ENCODE peak calls at places on chromosomes 12 and 14, in nine cellular contexts. B is cardiac fibroblast, Z is astrocyte of the cerebellum, M is dorsolateral prefrontal cortex, C is GM12865, O is heart left ventricle, N is brain microvascular endothelial cell, F is SJSA1, X is GM06990. E is an unnamed sample.
A peak's percentile ranks its signal among the peaks of the same experiment; 100 is the strongest.

GRCh38 chr12:13952096-13952495 is 29.3 kb downstream of the GRIN2B start:
- DNase-seq in B (no peak), Z (no peak), M (no peak), C (no peak), O (no peak), N (no peak), F (no peak), X (no peak), E (no peak)

GRCh38 chr14:75864352-75864751 is 117.4 kb downstream of the TGFB3 start:
- DNase-seq in B (peak; percentile 67), Z (no peak), M (no peak), C (no peak), O (no peak), N (peak; percentile 52), F (no peak), X (no peak), E (no peak)

GRCh38 chr14:101969480-101969879 is 5.1 kb downstream of the DYNC1H1 start:
- DNase-seq in B (no peak), Z (no peak), M (no peak), C (no peak), O (no peak), N (no peak), F (no peak), X (no peak), E (no peak)

GRCh38 chr14:50964683-50965390 is 20.6 kb upstream of the PYGL start:
- DNase-seq in B (peak; percentile 97), Z (peak; percentile 92), M (no peak), C (no peak), O (no peak), N (peak; percentile 98), F (peak; percentile 47), X (no peak), E (no peak)

GRCh38 chr14:77094672-77095284 is 3.3 kb upstream of the CIPC start:
- DNase-seq in B (peak; percentile 90), Z (peak; percentile 61), M (peak; percentile 72), C (peak; percentile 90), O (peak; percentile 79), N (peak; percentile 71), F (peak; percentile 33), X (peak; percentile 24), E (peak; percentile 80)

GRCh38 chr14:35576260-35576659 is 42.3 kb downstream of the INSM2 start:
- DNase-seq in B (peak; percentile 53), Z (no peak), M (no peak), C (no peak), O (no peak), N (peak; percentile 1), F (no peak), X (no peak), E (no peak)

GRCh38 chr14:54772451-54772881 is 130.2 kb downstream of the GCH1 start:
- DNase-seq in B (peak; percentile 57), Z (peak; percentile 15), M (no peak), C (no peak), O (no peak), N (no peak), F (no peak), X (no peak), E (no peak)

GRCh38 chr12:108753969-108754368 is 22.7 kb upstream of the CORO1C start:
- DNase-seq in B (no peak), Z (no peak), M (no peak), C (no peak), O (no peak), N (no peak), F (no peak), X (no peak), E (no peak)

GRCh38 chr12:74945771-74946198 is 263.9 kb downstream of the KCNC2 start:
- DNase-seq in B (no peak), Z (no peak), M (no peak), C (no peak), O (no peak), N (no peak), F (no peak), X (no peak), E (no peak)

GRCh38 chr12:105060715-105061378 is 23.4 kb downstream of the ALDH1L2 start:
- DNase-seq in B (no peak), Z (no peak), M (no peak), C (no peak), O (no peak), N (no peak), F (no peak), X (no peak), E (no peak)

GRCh38 chr12:1529228-1529861 is 65.0 kb downstream of the FBXL14 start:
- DNase-seq in B (no peak), Z (no peak), M (no peak), C (no peak), O (no peak), N (no peak), F (no peak), X (no peak), E (no peak)
- H3K4me3 ChIP-seq in B (peak overlapping the region; percentile 69), Z (peak overlapping the region; percentile 51), M (peak overlapping the region; percentile 51), C (peak overlapping the region; percentile 28), O (no peak overlapping the region), N (peak overlapping the region; percentile 48), F (peak overlapping the region; percentile 67), X (peak overlapping the region; percentile 58), E (peak overlapping the region; percentile 52)

DNA sequence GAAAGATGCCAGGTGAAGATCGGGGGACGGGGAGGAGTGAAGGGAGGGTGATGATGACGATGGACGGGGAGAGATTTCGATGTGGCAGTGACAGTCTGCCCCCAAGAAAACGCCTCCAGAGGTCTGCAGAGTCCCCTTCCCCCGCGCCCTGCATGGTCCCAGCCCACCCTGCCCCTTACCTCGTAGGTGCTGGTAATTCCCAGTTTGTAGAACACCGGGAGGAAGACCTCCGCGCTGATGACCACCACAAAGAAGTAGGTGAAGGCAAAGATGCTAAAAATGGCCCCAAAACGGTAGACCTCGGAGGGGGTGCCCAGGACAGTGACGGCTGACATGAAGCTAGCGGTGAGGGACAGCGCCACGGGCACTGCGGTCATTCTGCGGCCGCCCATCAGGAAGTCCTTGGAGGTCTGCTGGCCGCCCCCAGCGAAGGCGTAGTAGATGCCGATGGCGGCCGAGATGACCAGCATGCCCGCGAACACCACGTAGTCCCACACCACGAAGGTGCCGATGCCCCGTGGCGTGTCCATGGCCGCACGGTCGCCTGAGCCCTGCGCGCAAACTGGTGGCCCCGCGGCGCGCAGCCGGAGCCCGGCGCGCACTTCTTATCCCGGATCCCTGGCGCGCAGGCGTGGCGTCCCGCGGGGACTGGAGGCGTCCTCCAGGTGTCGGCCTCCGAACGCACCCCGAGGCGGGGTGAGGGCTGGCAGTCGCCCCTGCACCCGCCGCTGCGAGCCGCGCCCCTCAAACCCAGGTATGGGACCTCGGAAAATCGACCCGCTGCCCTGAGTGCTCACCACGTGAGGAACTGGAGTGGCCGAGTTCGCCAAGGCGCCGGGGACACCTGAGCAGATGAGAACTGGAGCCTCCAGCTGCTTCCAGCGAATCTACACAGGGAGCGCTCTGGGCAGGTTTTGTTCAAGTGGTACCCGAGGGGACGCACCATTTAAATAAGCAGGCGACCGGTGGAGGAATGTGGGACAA is at the start of gene SLC5A8:
- DNase-seq in B (no peak), Z (no peak), M (no peak), C (no peak), O (no peak), N (no peak), F (no peak), X (no peak), E (no peak)
- H3K4me3 ChIP-seq in B (no peak within 1 kb of the TSS), Z (peak within 1 kb of the TSS; percentile 38), M (peak within 1 kb of the TSS; percentile 49), C (no peak within 1 kb of the TSS), O (no peak within 1 kb of the TSS), N (peak within 1 kb of the TSS; percentile 37), F (no peak within 1 kb of the TSS), X (no peak within 1 kb of the TSS), E (peak within 1 kb of the TSS; percentile 12)

DNA sequence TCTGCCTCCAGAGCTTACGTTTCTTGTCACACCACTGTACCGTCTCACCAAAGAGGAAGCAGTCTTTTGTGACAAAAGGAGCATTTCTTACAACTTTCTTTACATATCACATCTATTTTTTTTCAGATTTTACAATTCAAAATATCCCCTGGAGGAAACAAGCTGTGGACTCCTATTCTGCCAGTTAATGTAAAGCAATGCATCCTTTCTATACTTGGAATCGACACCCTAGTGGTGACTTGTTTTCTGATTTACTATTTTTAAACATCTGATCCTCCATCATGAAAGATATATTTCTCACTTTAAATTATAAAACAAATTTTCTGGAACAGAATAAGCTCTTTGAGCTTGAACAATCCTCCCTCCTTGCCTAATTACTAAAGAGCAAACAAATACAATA is 34.8 kb downstream of the AICDA start:
- DNase-seq in B (no peak), Z (no peak), M (no peak), C (no peak), O (no peak), N (no peak), F (no peak), X (no peak), E (no peak)
- H3K4me3 ChIP-seq in B (no peak overlapping the region), Z (no peak overlapping the region), M (no peak overlapping the region), C (no peak overlapping the region), O (no peak overlapping the region), N (no peak overlapping the region), F (no peak overlapping the region), X (no peak overlapping the region), E (no peak overlapping the region)

DNA sequence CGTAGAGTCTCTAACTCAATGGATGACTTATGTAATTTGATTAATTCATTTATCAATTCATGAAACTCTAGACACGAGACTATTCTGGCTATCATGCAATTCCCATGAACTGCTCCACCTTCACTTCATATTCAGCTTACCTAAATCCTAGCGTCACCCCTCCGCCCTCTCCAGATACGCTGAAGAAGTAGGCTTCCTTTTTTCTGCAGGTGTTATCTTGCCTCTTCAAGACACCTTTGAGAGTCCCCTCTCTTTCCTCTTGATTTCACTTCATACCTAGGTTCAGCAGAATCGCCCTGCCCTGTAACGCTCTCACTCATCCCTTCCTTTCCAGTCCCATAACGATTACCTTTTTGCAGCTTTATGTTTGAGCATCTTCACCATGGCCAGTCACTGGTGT is 4.0 kb upstream of the RNASE4 start:
- DNase-seq in B (no peak), Z (no peak), M (no peak), C (no peak), O (no peak), N (no peak), F (no peak), X (no peak), E (no peak)
- H3K4me3 ChIP-seq in B (no peak overlapping the region), Z (peak overlapping the region; percentile 81), M (no peak overlapping the region), C (peak overlapping the region; percentile 78), O (no peak overlapping the region), N (no peak overlapping the region), F (no peak overlapping the region), X (peak overlapping the region; percentile 38), E (peak overlapping the region; percentile 67)

DNA sequence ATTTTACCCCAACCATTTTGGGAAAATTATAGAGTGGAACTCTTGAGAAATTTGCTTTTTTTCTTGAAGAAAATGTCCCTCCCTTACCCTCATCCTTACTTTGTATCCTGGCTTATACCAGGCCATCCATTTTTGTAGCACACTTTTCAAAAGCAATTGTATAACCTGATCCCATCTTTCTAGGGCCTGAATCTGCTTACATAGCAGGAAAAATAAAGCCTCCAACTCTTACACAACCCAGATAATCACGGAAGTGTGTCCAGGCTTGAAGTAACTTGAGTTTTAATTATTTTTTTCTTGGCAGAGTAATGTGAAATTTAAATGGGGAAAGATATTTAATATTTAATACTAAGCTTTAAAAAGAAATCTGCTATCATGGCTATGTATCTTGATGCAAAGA is 23.0 kb downstream of the SERPINA3 start:
- DNase-seq in B (no peak), Z (no peak), M (no peak), C (no peak), O (no peak), N (no peak), F (no peak), X (no peak), E (no peak)
- H3K4me3 ChIP-seq in B (no peak overlapping the region), Z (no peak overlapping the region), M (no peak overlapping the region), C (no peak overlapping the region), O (no peak overlapping the region), N (no peak overlapping the region), F (no peak overlapping the region), X (no peak overlapping the region), E (no peak overlapping the region)